ENCODE peak calls at places on chromosome 7, in five cellular contexts. L is amniotic stem cell, T is suprapubic skin, C is SW480, N is GM23248. B is an unnamed sample.

GRCh38 chr7:43289826-43290225 is 177.4 kb downstream of the HECW1 start:
- DNase-seq in L (no peak), T (no peak), C (no peak), N (no peak), B (peak; percentile 58)

GRCh38 chr7:149773446-149774236 is at the start of gene ZNF467:
- DNase-seq in L (no peak), T (peak; percentile 84), C (no peak), N (peak; percentile 21), B (no peak)

GRCh38 chr7:41834805-41835694 is 132.2 kb upstream of the INHBA start:
- DNase-seq in L (no peak), T (no peak), C (no peak), N (peak; percentile 73), B (no peak)

GRCh38 chr7:113710310-113711106 is 208.3 kb downstream of the PPP1R3A start:
- DNase-seq in L (peak; percentile 70), T (no peak), C (peak; percentile 64), N (peak; percentile 79), B (peak; percentile 60)

GRCh38 chr7:39527951-39528350 is 38.3 kb upstream of the YAE1 start:
- DNase-seq in L (no peak), T (no peak), C (no peak), N (peak; percentile 31), B (no peak)

GRCh38 chr7:12827920-12828319 is 140.5 kb downstream of the ARL4A start:
- DNase-seq in L (no peak), T (no peak), C (no peak), N (peak; percentile 24), B (no peak)

GRCh38 chr7:64045301-64046040 is at the start of gene ZNF727:
- DNase-seq in L (no peak), T (no peak), C (no peak), N (no peak), B (no peak)

GRCh38 chr7:32379486-32380115 is 110.6 kb downstream of the LSM5 start:
- DNase-seq in L (no peak), T (no peak), C (no peak), N (no peak), B (no peak)

GRCh38 chr7:47488969-47489342 is 93.0 kb downstream of the TNS3 start:
- DNase-seq in L (no peak), T (no peak), C (no peak), N (no peak), B (peak; percentile 94)

GRCh38 chr7:152588350-152588749 is 87.6 kb downstream of the XRCC2 start:
- DNase-seq in L (no peak), T (no peak), C (peak; percentile 63), N (peak; percentile 79), B (no peak)

GRCh38 chr7:76338298-76339084 is 20.3 kb downstream of the YWHAG start:
- DNase-seq in L (no peak), T (no peak), C (no peak), N (peak; percentile 52), B (no peak)

GRCh38 chr7:156380261-156380660 is 260.3 kb upstream of the RNF32 start:
- DNase-seq in L (no peak), T (no peak), C (peak; percentile 6), N (no peak), B (no peak)

GRCh38 chr7:25835191-25835590 is 316.8 kb upstream of the NFE2L3 start:
- DNase-seq in L (no peak), T (no peak), C (no peak), N (peak; percentile 73), B (no peak)

GRCh38 chr7:127791790-127792189 is 139.8 kb downstream of the SND1 start:
- DNase-seq in L (no peak), T (no peak), C (no peak), N (peak; percentile 75), B (no peak)

GRCh38 chr7:103947026-103947655 is 42.3 kb downstream of the RELN start:
- DNase-seq in L (no peak), T (no peak), C (no peak), N (no peak), B (no peak)

GRCh38 chr7:2622869-2623697 is 8.7 kb upstream of the TTYH3 start:
- DNase-seq in L (no peak), T (no peak), C (no peak), N (no peak), B (no peak)

GRCh38 chr7:39554583-39555140 is 11.5 kb upstream of the YAE1 start:
- DNase-seq in L (no peak), T (no peak), C (no peak), N (peak; percentile 82), B (no peak)